ENCODE peak calls at places on chromosome 6, in five cellular contexts. E, L, F, I and S are unnamed samples. For H3K4me1 and H3K36me3, the result is how much of the 10 kb centered on the place peaks cover.

GRCh38 chr6:403659-404655 is 12.4 kb downstream of the IRF4 start:
- DNase-seq in I (no peak), L (no peak), F (no peak), E (no peak), S (no peak)

GRCh38 chr6:80269331-80269730 is 162.9 kb downstream of the BCKDHB start:
- DNase-seq in I (no peak), L (no peak), F (no peak), E (no peak), S (no peak)

GRCh38 chr6:163148781-163149534 is 265.6 kb upstream of the QKI start:
- DNase-seq in L (no peak), E (no peak), I (no peak), F (no peak), S (no peak)

GRCh38 chr6:11043961-11044711 is at the start of gene ELOVL2:
- DNase-seq in F (peak), I (peak), E (peak), L (peak), S (no peak)

GRCh38 chr6:34233867-34234266 is 2.8 kb upstream of the HMGA1 start:
- DNase-seq in I (no peak), F (no peak), E (no peak), L (no peak), S (no peak)

GRCh38 chr6:85453490-85453889 is 3.6 kb downstream of the NT5E start:
- DNase-seq in I (no peak), E (no peak), L (no peak), F (no peak), S (no peak)

GRCh38 chr6:108365488-108365887 is 70.6 kb downstream of the AFG1L start:
- DNase-seq in E (no peak), L (no peak), F (no peak), I (no peak), S (no peak)

GRCh38 chr6:40640591-40641293 is 53.6 kb upstream of the LRFN2 start:
- DNase-seq in F (no peak), E (no peak), I (no peak), L (no peak), S (no peak)

GRCh38 chr6:89506716-89507597 is 74.0 kb downstream of the ANKRD6 start:
- DNase-seq in L (no peak), E (no peak), F (no peak), I (no peak), S (no peak)

GRCh38 chr6:45138765-45139164 is 189.4 kb upstream of the RUNX2 start:
- DNase-seq in E (no peak), L (no peak), I (no peak), F (no peak), S (no peak)
- TF ChIP-seq CTCF in E (no peak), L (no peak), I (no peak), F (no peak), S (no peak)

GRCh38 chr6:52531396-52531795 is 45.5 kb downstream of the TRAM2 start:
- DNase-seq in F (no peak), I (no peak), E (no peak), L (no peak), S (no peak)

GRCh38 chr6:52532457-52532856 is 44.4 kb downstream of the TRAM2 start:
- DNase-seq in E (no peak), L (no peak), I (peak), F (peak), S (no peak)

GRCh38 chr6:52534966-52535390 is 41.9 kb downstream of the TRAM2 start:
- DNase-seq in E (no peak), I (no peak), F (no peak), L (no peak), S (no peak)

GRCh38 chr6:52534363-52534762 is 42.5 kb downstream of the TRAM2 start:
- DNase-seq in I (no peak), F (no peak), L (no peak), E (no peak), S (no peak)

GRCh38 chr6:52533491-52533890 is 43.4 kb downstream of the TRAM2 start:
- DNase-seq in L (no peak), I (no peak), E (no peak), F (no peak), S (no peak)
- H3K4me1 ChIP-seq in L (under half), I (under half), E (under half), F (under half), S (under half)

GRCh38 chr6:87250019-87250418 is 72.4 kb upstream of the SMIM8 start:
- DNase-seq in I (no peak), E (no peak), F (no peak), L (no peak), S (no peak)

GRCh38 chr6:87243812-87244211 is 78.6 kb upstream of the SMIM8 start:
- DNase-seq in F (no peak), L (no peak), E (no peak), I (no peak), S (no peak)

GRCh38 chr6:87241304-87241703 is 81.1 kb upstream of the SMIM8 start:
- DNase-seq in E (no peak), F (no peak), I (no peak), L (no peak), S (no peak)

DNA sequence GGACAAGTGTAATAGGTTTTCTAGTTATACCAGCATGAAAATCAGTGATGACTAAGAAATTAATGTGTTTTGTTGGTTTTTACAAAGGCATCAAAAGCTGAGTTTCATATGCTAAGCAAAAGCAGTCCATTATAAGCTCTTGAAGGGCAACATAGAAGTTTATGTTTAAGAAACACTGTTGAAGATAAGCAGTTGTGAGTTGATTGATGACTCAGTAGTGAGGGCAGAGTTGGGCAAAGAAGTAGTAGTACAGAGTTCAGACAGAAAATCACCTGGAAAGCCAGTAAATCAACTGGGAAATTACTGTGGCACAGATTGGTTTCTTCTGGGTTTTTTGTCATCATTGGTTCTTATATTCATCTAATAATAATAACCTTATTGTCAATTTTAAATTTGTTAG is 78.0 kb upstream of the SMIM8 start:
- DNase-seq in I (no peak), L (peak), F (peak), E (no peak), S (no peak)
- H3K36me3 ChIP-seq in I (under half), L (under half), F (under half), E (half or more), S (half or more)

DNA sequence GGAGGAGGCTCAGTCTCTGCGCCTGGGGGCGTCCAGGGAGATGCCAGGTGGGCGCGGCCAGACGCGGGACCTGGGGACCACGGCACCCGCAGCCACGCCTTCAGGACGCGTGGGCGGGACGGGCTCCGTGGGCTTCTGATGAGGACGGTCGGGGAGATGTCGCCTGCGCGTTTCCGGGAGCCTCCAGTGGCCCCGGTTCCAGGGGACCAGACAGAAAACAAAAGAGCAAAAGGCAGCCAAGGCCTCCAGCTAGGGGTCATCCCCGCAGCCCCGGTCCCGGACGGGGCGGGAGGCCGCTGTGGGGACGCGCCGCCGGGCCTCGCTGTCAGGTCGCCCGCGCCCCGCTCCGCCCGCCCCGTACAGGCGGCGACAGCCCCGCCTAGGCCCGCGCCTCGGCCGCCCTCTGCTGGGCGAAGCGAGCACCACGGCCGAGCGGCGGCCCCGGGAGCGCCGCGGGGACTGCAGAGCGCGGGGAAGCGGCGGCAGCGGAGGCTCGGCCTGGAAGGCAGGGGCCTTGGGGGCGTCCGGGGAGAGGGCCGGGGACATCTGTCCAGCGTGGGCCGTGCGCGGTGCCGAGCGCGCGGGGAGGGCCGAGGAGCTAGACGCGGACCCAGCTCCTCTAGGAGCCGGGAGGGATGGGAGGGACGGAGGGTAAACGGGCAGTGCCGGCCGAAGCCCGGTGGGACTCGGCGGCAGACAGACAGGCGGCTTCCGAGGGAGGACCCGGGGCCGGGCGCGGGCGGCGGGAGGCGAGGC is 48.7 kb downstream of the TMEM242 start:
- DNase-seq in L (peak), F (peak), E (peak), I (peak), S (no peak)
- TF ChIP-seq CTCF in L (no peak), F (peak), E (peak), I (peak), S (peak)

GRCh38 chr6:43125119-43125518 is 46.0 kb upstream of the SRF start:
- DNase-seq in F (peak), E (no peak), L (peak), I (no peak), S (no peak)
- H3K4me1 ChIP-seq in F (half or more), E (under half), L (half or more), I (under half), S (under half)

DNA sequence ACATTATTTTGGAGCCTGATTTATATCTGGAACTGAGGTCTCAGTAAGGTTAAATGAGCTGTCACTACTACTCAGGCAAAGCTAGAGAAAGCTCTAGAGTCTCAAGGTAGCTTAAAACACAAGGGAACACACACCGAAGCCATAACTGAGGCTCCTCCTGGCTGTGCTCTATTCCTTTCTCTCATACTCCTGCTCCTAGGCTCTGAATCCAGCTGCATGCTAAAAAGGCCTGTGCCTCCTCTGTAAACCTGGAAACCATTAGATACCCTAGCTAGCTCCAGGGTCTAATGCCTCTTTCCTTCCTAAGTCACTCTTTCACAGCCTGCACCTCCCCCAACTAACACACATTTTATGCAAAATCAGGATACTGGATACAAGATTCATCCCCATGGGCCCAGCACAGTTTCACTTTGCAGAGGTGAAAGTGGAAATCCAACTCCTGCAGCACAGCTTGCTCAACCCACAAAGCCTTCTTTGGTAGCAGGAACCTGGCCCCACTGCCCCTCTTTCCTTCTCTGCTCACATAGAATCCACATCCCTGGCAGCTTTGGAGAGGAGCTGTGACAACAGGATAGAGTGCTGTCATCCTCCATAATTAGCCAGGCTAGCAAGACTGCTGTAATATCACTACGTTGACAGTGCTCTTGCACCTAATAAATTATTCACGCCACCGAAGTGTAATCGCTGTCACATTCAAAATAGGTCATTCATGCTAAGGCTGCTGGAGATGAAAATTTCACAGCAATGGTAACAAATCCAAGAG is 16.9 kb downstream of the RIPOR2 start:
- DNase-seq in E (no peak), F (no peak), L (no peak), I (no peak), S (no peak)
- H3K36me3 ChIP-seq in E (under half), F (under half), L (under half), I (under half), S (under half)

GRCh38 chr6:5622276-5623005 is 361.1 kb downstream of the FARS2 start:
- DNase-seq in I (no peak), E (no peak), F (no peak), L (no peak), S (no peak)

GRCh38 chr6:5623769-5624168 is 362.5 kb downstream of the FARS2 start:
- DNase-seq in L (no peak), I (no peak), E (no peak), F (no peak), S (no peak)

GRCh38 chr6:5626727-5627426 is 365.6 kb downstream of the FARS2 start:
- DNase-seq in F (no peak), E (no peak), I (no peak), L (no peak), S (no peak)

GRCh38 chr6:5619249-5619648 is 357.9 kb downstream of the FARS2 start:
- DNase-seq in F (no peak), E (no peak), L (no peak), I (no peak), S (no peak)

GRCh38 chr6:5624256-5624655 is 362.9 kb downstream of the FARS2 start:
- DNase-seq in F (no peak), E (no peak), L (no peak), I (no peak), S (no peak)
- TF ChIP-seq CTCF in F (no peak), E (no peak), L (no peak), I (no peak), S (no peak)